ENCODE peak calls at places on chromosomes 6 and 20, in eight cellular contexts. M is left ventricle myocardium inferior; R is right cardiac atrium; A is endothelial cell of umbilical vein; U is CD8-positive, alpha-beta T cell; P is ovary; J is brain microvascular endothelial cell; H is lower lobe of right lung. V is an unnamed sample.

GRCh38 chr6:124961784-124962611 is at the start of gene RNF217:
- DNase-seq in R (peak), P (peak), A (peak), H (peak), U (no peak), J (peak), M (peak), V (peak)

GRCh38 chr20:51198876-51199523 is 176.1 kb upstream of the KCNG1 start:
- DNase-seq in A (no peak), R (no peak), P (peak), J (no peak), U (no peak), M (no peak), H (no peak), V (no peak)

GRCh38 chr6:29680416-29680815 is 536 bp downstream of the ZFP57 start:
- DNase-seq in P (no peak), J (no peak), A (no peak), M (no peak), U (no peak), H (no peak), R (no peak), V (no peak)

GRCh38 chr20:34065260-34065659 is 46.8 kb downstream of the EIF2S2 start:
- DNase-seq in A (peak), P (peak), U (no peak), R (no peak), H (no peak), J (no peak), M (no peak), V (no peak)

GRCh38 chr6:152087096-152087495 is 279.6 kb downstream of the ESR1 start:
- DNase-seq in P (no peak), U (no peak), R (no peak), M (no peak), J (no peak), H (no peak), A (no peak), V (no peak)

GRCh38 chr6:108942556-108943492 is 94.6 kb downstream of the ARMC2 start:
- DNase-seq in R (no peak), M (no peak), U (peak), J (no peak), P (no peak), H (no peak), A (no peak), V (no peak)

GRCh38 chr6:163191704-163192537 is 222.6 kb upstream of the QKI start:
- DNase-seq in R (no peak), A (no peak), U (no peak), P (no peak), H (no peak), M (no peak), J (no peak), V (peak)

GRCh38 chr6:42674780-42675179 is 47.6 kb downstream of the PRPH2 start:
- DNase-seq in P (no peak), A (no peak), M (no peak), J (no peak), R (no peak), U (no peak), H (no peak), V (no peak)

GRCh38 chr6:155224031-155224451 is 39.8 kb upstream of the CLDN20 start:
- DNase-seq in H (no peak), P (no peak), A (peak), U (peak), J (peak), R (no peak), M (no peak), V (no peak)

GRCh38 chr6:32087574-32088486 is 21.3 kb downstream of the TNXB start:
- DNase-seq in A (peak), U (peak), J (peak), M (peak), R (peak), H (peak), P (peak), V (peak)

GRCh38 chr20:3628502-3629314 is 34.5 kb downstream of the GFRA4 start:
- DNase-seq in H (no peak), A (no peak), U (no peak), M (no peak), P (no peak), J (no peak), R (no peak), V (no peak)

GRCh38 chr6:72922401-72922800 is 300.5 kb downstream of the KCNQ5 start:
- DNase-seq in U (no peak), H (no peak), R (no peak), A (no peak), P (no peak), J (no peak), M (no peak), V (no peak)

GRCh38 chr6:130886965-130887364 is 59.8 kb downstream of the SMLR1 start:
- DNase-seq in R (no peak), H (no peak), A (no peak), J (no peak), M (no peak), U (no peak), P (no peak), V (no peak)

GRCh38 chr6:132734694-132735236 is 20.9 kb upstream of the VNN1 start:
- DNase-seq in H (no peak), U (no peak), A (no peak), R (no peak), M (no peak), J (no peak), P (no peak), V (no peak)

GRCh38 chr6:16722616-16723015 is 38.6 kb downstream of the ATXN1 start:
- DNase-seq in H (no peak), U (no peak), P (no peak), J (no peak), M (no peak), A (peak), R (no peak), V (no peak)

GRCh38 chr6:16719488-16719887 is 41.8 kb downstream of the ATXN1 start:
- DNase-seq in A (no peak), J (no peak), P (no peak), M (no peak), H (no peak), R (no peak), U (no peak), V (no peak)

GRCh38 chr6:16720861-16721260 is 40.4 kb downstream of the ATXN1 start:
- DNase-seq in P (no peak), J (no peak), H (no peak), R (no peak), A (no peak), M (no peak), U (no peak), V (no peak)

GRCh38 chr6:16723833-16724232 is 37.4 kb downstream of the ATXN1 start:
- DNase-seq in M (no peak), H (no peak), J (peak), P (no peak), R (no peak), A (peak), U (no peak), V (no peak)

DNA sequence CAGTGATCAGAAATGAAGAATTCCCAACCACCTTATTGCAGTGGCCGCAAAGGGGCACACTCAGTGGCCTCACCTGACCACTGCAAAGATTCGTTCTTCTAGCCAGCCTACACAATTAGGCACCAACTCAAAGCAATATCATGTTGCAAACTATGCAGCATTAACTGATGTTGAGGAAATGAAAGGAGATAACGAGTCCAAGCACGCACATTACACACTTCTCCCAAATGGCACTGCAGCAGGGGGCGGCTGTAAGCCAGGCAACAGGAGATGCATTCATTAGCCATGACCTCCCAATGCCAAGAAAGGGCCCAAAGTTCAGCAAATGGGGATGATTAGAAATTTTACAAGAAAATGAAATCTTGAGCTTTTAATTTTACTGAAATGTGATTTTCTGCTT is 39.3 kb downstream of the ATXN1 start:
- DNase-seq in M (no peak), H (no peak), J (no peak), R (no peak), A (peak), P (no peak), U (no peak), V (no peak)
- H3K27ac ChIP-seq in M (no peak), H (no peak), J (no peak), R (no peak), A (no peak), P (no peak), U (no peak), V (no peak)

DNA sequence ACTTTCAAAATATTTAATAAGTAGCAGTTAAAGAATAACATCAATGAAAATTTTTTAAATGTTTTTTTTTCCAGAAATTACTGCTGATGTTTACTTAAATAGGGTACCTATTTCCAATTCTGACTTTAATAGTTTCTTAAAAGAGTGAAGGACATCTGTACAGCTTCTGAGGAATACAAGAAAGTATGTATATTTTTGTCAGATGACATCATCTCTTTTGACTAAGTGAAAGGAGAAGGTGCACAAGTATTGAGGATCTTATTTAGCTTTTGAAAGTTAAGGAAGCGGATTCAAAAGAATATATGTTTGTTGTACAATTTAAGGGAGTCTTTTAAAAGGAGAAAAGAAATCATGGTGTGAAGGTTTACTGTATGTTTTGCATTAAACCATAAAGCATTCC is 90.0 kb upstream of the SLC35B3 start:
- DNase-seq in H (no peak), J (no peak), M (no peak), U (no peak), P (no peak), R (no peak), A (no peak), V (no peak)
- H3K27ac ChIP-seq in H (no peak), J (no peak), M (no peak), U (no peak), P (no peak), R (no peak), A (no peak), V (no peak)

DNA sequence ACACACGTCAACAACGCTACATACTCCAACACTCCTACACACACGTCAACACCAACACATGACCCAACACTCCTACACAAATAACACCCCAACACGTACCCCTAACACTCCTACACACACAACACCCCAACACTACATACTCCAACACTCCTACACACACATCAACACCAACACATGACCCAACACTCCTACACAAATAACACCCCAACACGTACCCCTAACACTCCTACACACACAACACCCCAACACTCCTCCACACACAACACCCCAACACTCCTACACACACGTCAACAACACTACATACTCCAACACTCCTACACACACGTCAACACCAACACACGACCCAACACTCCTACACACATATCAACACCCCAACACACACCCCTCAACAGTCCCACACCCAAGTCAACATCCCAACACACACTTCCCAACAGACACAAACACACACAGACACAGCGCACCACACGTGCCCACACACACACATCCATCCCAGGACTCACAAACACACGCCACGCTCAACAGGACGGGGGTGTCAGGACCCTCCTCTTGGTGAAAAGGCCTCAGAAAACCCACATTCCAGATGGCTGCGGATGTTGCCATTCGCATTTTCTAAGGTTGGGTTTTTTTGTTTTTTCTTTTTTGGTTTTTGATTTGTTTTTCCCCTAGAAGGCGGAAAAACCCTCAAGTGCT is 40.4 kb upstream of the ZBP1 start:
- DNase-seq in P (peak), J (no peak), A (no peak), M (no peak), U (no peak), R (no peak), H (peak), V (no peak)
- H3K27ac ChIP-seq in P (no peak), J (no peak), A (no peak), M (no peak), U (no peak), R (no peak), H (no peak), V (peak)

GRCh38 chr6:88884361-88884760 is 79.1 kb downstream of the RNGTT start:
- DNase-seq in U (no peak), R (no peak), P (no peak), J (no peak), M (no peak), H (no peak), A (no peak), V (no peak)

GRCh38 chr6:88877893-88878292 is 85.5 kb downstream of the RNGTT start:
- DNase-seq in U (no peak), J (no peak), A (no peak), H (no peak), R (no peak), M (no peak), P (no peak), V (no peak)

GRCh38 chr6:88882536-88882935 is 80.9 kb downstream of the RNGTT start:
- DNase-seq in A (no peak), M (no peak), R (no peak), U (no peak), P (no peak), H (no peak), J (no peak), V (no peak)

GRCh38 chr6:88881451-88881850 is 82.0 kb downstream of the RNGTT start:
- DNase-seq in P (no peak), R (no peak), J (no peak), U (no peak), M (no peak), H (no peak), A (no peak), V (no peak)

GRCh38 chr6:88880021-88880420 is 83.4 kb downstream of the RNGTT start:
- DNase-seq in J (no peak), A (no peak), M (no peak), H (no peak), R (no peak), U (no peak), P (no peak), V (no peak)
- H3K27ac ChIP-seq in J (no peak), A (no peak), M (no peak), H (no peak), R (no peak), U (no peak), P (no peak), V (no peak)

V was measured in caudate nucleus.